ENCODE peak calls at places on chromosomes 7 and 10, in six cellular contexts. Y is A549, J is K562, N is SK-N-SH, K is GM12878, T is HepG2. B is an unnamed sample.

GRCh38 chr10:30041394-30042105 is 17.8 kb downstream of the JCAD start:
- DNase-seq in Y (no peak), J (no peak), N (no peak), K (no peak), T (no peak), B (no peak)

GRCh38 chr7:135979674-135980660 is 2.8 kb upstream of the MTPN start:
- DNase-seq in Y (no peak), J (no peak), N (no peak), K (no peak), T (no peak), B (peak)

GRCh38 chr10:109929501-109930219 is 6.3 kb upstream of the XPNPEP1 start:
- DNase-seq in Y (no peak), J (no peak), N (no peak), K (no peak), T (no peak), B (no peak)

GRCh38 chr10:74799840-74800239 is 26.6 kb upstream of the KAT6B start:
- DNase-seq in Y (peak), J (no peak), N (no peak), K (no peak), T (peak), B (peak)

GRCh38 chr10:123786896-123787295 is 104.7 kb downstream of the CPXM2 start:
- DNase-seq in Y (no peak), J (no peak), N (no peak), K (no peak), T (no peak), B (no peak)

GRCh38 chr7:126211875-126212274 is 1040.9 kb downstream of the GRM8 start:
- DNase-seq in Y (no peak), J (no peak), N (no peak), K (no peak), T (no peak), B (no peak)

GRCh38 chr7:155799514-155799913 is 12.7 kb downstream of the SHH start:
- DNase-seq in Y (no peak), J (no peak), N (peak), K (no peak), T (no peak), B (no peak)

GRCh38 chr7:50953820-50954219 is 171.1 kb upstream of the GRB10 start:
- DNase-seq in Y (no peak), J (no peak), N (no peak), K (no peak), T (peak), B (peak)

GRCh38 chr10:84424731-84425165 is 96.4 kb downstream of the CCSER2 start:
- DNase-seq in Y (peak), J (no peak), N (peak), K (peak), T (peak), B (peak)

GRCh38 chr7:39666562-39666961 is 43.2 kb downstream of the RALA start:
- DNase-seq in Y (no peak), J (no peak), N (no peak), K (no peak), T (no peak), B (no peak)

GRCh38 chr7:95718556-95719410 is 53.6 kb upstream of the DYNC1I1 start:
- DNase-seq in Y (peak), J (no peak), N (peak), K (no peak), T (no peak), B (peak)

GRCh38 chr7:84950836-84951235 is 236.0 kb downstream of the SEMA3D start:
- DNase-seq in Y (peak), J (no peak), N (no peak), K (no peak), T (no peak), B (peak)

GRCh38 chr10:130171196-130171595 is 35.0 kb downstream of the GLRX3 start:
- DNase-seq in Y (no peak), J (no peak), N (no peak), K (no peak), T (no peak), B (no peak)

GRCh38 chr10:97332586-97333350 is 1.8 kb downstream of the FRAT2 start:
- DNase-seq in Y (peak), J (peak), N (no peak), K (no peak), T (peak), B (peak)

GRCh38 chr10:30510184-30510931 is 76.4 kb downstream of the MAP3K8 start:
- DNase-seq in Y (peak), J (peak), N (no peak), K (no peak), T (no peak), B (peak)

GRCh38 chr7:41880107-41880506 is 177.2 kb upstream of the INHBA start:
- DNase-seq in Y (no peak), J (no peak), N (no peak), K (no peak), T (no peak), B (peak)

GRCh38 chr10:43140414-43140813 is 2.2 kb downstream of the CSGALNACT2 start:
- DNase-seq in Y (peak), J (no peak), N (no peak), K (no peak), T (peak), B (peak)

GRCh38 chr7:137716061-137716460 is 130.7 kb downstream of the DGKI start:
- DNase-seq in Y (no peak), J (no peak), N (no peak), K (no peak), T (no peak), B (no peak)

GRCh38 chr7:6606866-6607583 is 8.4 kb upstream of the ZNF853 start:
- DNase-seq in Y (no peak), J (no peak), N (peak), K (no peak), T (no peak), B (no peak)

GRCh38 chr10:70404906-70405824 is 1.2 kb downstream of the EIF4EBP2 start:
- DNase-seq in Y (peak), J (peak), N (peak), K (no peak), T (peak), B (peak)

GRCh38 chr7:35849158-35849831 is 48.4 kb downstream of the SEPTIN7 start:
- DNase-seq in Y (no peak), J (no peak), N (no peak), K (no peak), T (no peak), B (peak)

GRCh38 chr7:157139142-157140117 is 704 bp downstream of the UBE3C start:
- DNase-seq in Y (peak), J (no peak), N (no peak), K (no peak), T (no peak), B (peak)

GRCh38 chr7:20441346-20441745 is 110.6 kb downstream of the ITGB8 start:
- DNase-seq in Y (no peak), J (no peak), N (no peak), K (no peak), T (no peak), B (no peak)

GRCh38 chr10:128373071-128373749 is 247.0 kb upstream of the MKI67 start:
- DNase-seq in Y (no peak), J (no peak), N (no peak), K (peak), T (no peak), B (no peak)

GRCh38 chr10:21888959-21889358 is 114.6 kb downstream of the DNAJC1 start:
- DNase-seq in Y (no peak), J (no peak), N (no peak), K (peak), T (no peak), B (no peak)

GRCh38 chr10:106424076-106424475 is 740.4 kb downstream of the SORCS1 start:
- DNase-seq in Y (peak), J (no peak), N (no peak), K (no peak), T (no peak), B (peak)

GRCh38 chr7:114243646-114244045 is 171.0 kb upstream of the FOXP2 start:
- DNase-seq in Y (no peak), J (no peak), N (no peak), K (no peak), T (no peak), B (no peak)

GRCh38 chr10:79475877-79476276 is 30.5 kb upstream of the ZCCHC24 start:
- DNase-seq in Y (no peak), J (no peak), N (no peak), K (no peak), T (no peak), B (no peak)
- TF ChIP-seq SMC3 in Y (no peak), J (no peak), N (no peak), K (no peak), T (no peak), B (no peak)

GRCh38 chr7:43905954-43906326 is 456 bp downstream of the URGCP start:
- DNase-seq in Y (peak), J (no peak), N (peak), K (no peak), T (peak), B (peak)
- TF ChIP-seq SMC3 in Y (no peak), J (no peak), N (no peak), K (no peak), T (no peak), B (no peak)

DNA sequence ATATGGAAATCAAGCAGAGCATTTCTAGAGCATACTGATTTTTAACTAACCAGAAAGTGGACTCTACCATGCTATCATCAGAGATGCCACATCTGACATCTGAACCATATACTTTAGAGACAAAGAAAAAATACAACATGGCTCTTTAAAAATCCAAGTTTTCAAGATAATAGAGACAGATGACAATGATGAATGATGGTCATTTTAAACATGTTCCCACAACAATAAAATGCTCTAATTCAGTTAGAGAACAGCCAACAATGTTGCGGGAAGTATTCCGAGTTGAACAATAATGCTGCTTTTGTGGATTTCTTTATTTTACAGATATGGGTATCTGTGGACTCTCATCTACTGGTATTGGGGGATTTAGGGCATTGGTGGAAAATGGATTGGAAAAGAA is 52.8 kb downstream of the PRTFDC1 start:
- DNase-seq in Y (no peak), J (no peak), N (no peak), K (no peak), T (no peak), B (no peak)
- TF ChIP-seq SMC3 in Y (no peak), J (no peak), N (no peak), K (no peak), T (no peak), B (no peak)

DNA sequence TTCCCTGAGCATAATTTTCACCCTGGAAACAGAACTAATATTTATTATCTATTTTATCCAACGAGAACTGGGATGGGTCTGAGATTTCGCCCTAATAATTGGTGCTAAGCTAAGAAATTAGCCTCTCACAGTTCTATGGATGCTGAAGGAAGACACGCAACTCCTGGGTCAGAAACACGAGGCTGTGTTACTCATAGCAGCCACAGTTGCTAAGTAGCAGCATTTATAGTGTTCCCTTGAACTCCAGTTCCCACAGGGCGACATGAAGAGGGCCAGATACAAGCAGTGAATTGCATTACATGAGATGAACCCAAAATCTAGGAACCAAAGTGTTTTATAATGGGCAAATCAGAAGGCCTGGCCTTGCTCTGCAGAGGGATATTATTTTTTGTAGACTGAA is 109.8 kb upstream of the AGR3 start:
- DNase-seq in Y (no peak), J (no peak), N (no peak), K (no peak), T (peak), B (no peak)
- TF ChIP-seq SMC3 in Y (no peak), J (no peak), N (no peak), K (no peak), T (no peak), B (no peak)

GRCh38 chr10:104734408-104734807 is 93.3 kb downstream of the SORCS3 start:
- DNase-seq in Y (no peak), J (no peak), N (no peak), K (no peak), T (no peak), B (no peak)

GRCh38 chr10:104735036-104735435 is 93.9 kb downstream of the SORCS3 start:
- DNase-seq in Y (no peak), J (no peak), N (peak), K (no peak), T (no peak), B (no peak)

GRCh38 chr10:104735469-104735868 is 94.4 kb downstream of the SORCS3 start:
- DNase-seq in Y (no peak), J (no peak), N (peak), K (no peak), T (no peak), B (no peak)

GRCh38 chr10:104736006-104736405 is 94.9 kb downstream of the SORCS3 start:
- DNase-seq in Y (no peak), J (no peak), N (peak), K (no peak), T (no peak), B (no peak)

GRCh38 chr10:104732222-104732621 is 91.1 kb downstream of the SORCS3 start:
- DNase-seq in Y (no peak), J (no peak), N (no peak), K (no peak), T (no peak), B (no peak)
- TF ChIP-seq SMC3 in Y (no peak), J (no peak), N (no peak), K (no peak), T (no peak), B (no peak)

GRCh38 chr10:48478980-48479811 is 125.7 kb downstream of the ARHGAP22 start:
- DNase-seq in Y (no peak), J (no peak), N (no peak), K (no peak), T (no peak), B (no peak)
- TF ChIP-seq SMC3 in Y (no peak), J (no peak), N (no peak), K (no peak), T (no peak), B (no peak)

GRCh38 chr7:148882192-148882591 is 1.9 kb downstream of the EZH2 start:
- DNase-seq in Y (no peak), J (no peak), N (no peak), K (no peak), T (no peak), B (no peak)
- TF ChIP-seq SMC3 in Y (no peak), J (no peak), N (no peak), K (no peak), T (no peak), B (no peak)

GRCh38 chr10:112677689-112678088 is 230.7 kb downstream of the VTI1A start:
- DNase-seq in Y (no peak), J (peak), N (peak), K (no peak), T (no peak), B (no peak)

GRCh38 chr10:112678581-112678980 is 231.6 kb downstream of the VTI1A start:
- DNase-seq in Y (no peak), J (no peak), N (no peak), K (no peak), T (peak), B (no peak)

GRCh38 chr10:112680586-112680985 is 233.6 kb downstream of the VTI1A start:
- DNase-seq in Y (no peak), J (no peak), N (no peak), K (no peak), T (no peak), B (no peak)

GRCh38 chr10:112678987-112679386 is 232.0 kb downstream of the VTI1A start:
- DNase-seq in Y (no peak), J (no peak), N (no peak), K (no peak), T (no peak), B (no peak)

DNA sequence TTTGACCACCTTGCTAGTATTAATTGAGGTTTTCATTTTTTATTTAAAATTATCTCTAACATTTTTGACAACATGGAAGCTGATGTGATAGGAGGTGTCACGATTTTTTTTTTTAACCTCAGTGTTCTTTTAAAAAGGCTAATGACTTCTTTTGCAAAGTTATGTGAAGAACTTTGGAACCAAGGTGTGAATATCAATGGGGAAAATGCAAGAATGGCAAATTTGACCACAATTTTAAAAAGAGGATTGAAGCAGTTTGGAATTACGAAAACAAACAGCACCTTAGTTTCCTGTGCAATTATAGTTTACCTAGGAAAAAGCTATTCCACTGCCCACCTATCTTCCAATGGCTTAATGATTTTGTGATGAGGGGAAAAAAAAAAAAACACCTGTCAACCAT is 232.4 kb downstream of the VTI1A start:
- DNase-seq in Y (no peak), J (no peak), N (no peak), K (no peak), T (no peak), B (no peak)
- TF ChIP-seq SMC3 in Y (no peak), J (no peak), N (no peak), K (no peak), T (no peak), B (no peak)

DNA sequence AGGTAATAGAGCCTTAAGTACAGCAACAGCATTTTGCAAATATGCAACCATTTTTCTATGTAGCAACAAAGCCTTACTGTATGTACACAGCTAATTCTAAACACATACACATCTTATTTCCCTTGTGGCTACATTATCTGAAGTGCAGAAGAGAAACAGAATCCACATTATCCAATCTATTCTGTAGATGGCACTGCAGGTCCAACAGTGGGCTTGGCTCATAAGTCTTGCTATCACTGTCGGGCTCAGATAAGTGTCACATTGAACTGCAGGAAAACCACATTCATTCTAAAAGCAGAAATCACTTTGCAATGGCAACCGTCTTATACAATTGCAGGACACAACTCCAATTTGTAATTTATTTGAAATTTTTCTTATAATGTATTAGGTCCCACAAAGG is 109.8 kb upstream of the NOBOX start:
- DNase-seq in Y (peak), J (no peak), N (no peak), K (peak), T (no peak), B (no peak)
- TF ChIP-seq SMC3 in Y (no peak), J (no peak), N (no peak), K (peak), T (no peak), B (no peak)

B was measured in IMR-90.